ENCODE peak calls at places on chromosome 3, in seven cellular contexts. D is PC-3, W is Peyer's patch, A is lower lobe of right lung, T is A549, Y is Calu3, L is tibial nerve. Z is an unnamed sample.

GRCh38 chr3:185926445-185926844 is 11.4 kb downstream of the TRA2B start:
- DNase-seq in D (no peak), W (peak), A (no peak), T (no peak), Y (no peak), L (no peak), Z (no peak)

GRCh38 chr3:106272302-106272701 is 403.5 kb upstream of the CBLB start:
- DNase-seq in D (no peak), W (no peak), A (no peak), T (no peak), Y (no peak), L (no peak), Z (no peak)

GRCh38 chr3:155424041-155424605 is 130.6 kb upstream of the STRIT1 start:
- DNase-seq in D (peak), W (no peak), A (no peak), T (no peak), Y (no peak), L (no peak), Z (no peak)

GRCh38 chr3:144875251-144875650 is 903.6 kb downstream of the DIPK2A start:
- DNase-seq in D (no peak), W (no peak), A (no peak), T (no peak), Y (no peak), L (no peak), Z (no peak)

GRCh38 chr3:40971191-40972168 is 227.8 kb upstream of the CTNNB1 start:
- DNase-seq in D (peak), W (peak), A (peak), T (peak), Y (peak), L (peak), Z (peak)

GRCh38 chr3:58387650-58388546 is 45.7 kb downstream of the PDHB start:
- DNase-seq in D (no peak), W (no peak), A (no peak), T (no peak), Y (no peak), L (no peak), Z (no peak)

GRCh38 chr3:132522353-132522752 is 74.7 kb upstream of the ACKR4 start:
- DNase-seq in D (no peak), W (no peak), A (no peak), T (no peak), Y (no peak), L (no peak), Z (no peak)

GRCh38 chr3:73094127-73094526 is 32.7 kb downstream of the EBLN2 start:
- DNase-seq in D (no peak), W (no peak), A (no peak), T (peak), Y (no peak), L (no peak), Z (no peak)

GRCh38 chr3:193563429-193563828 is 8.7 kb upstream of the ATP13A4 start:
- DNase-seq in D (no peak), W (no peak), A (peak), T (no peak), Y (no peak), L (no peak), Z (no peak)

GRCh38 chr3:171551296-171551695 is 91.1 kb upstream of the TNIK start:
- DNase-seq in D (no peak), W (no peak), A (no peak), T (no peak), Y (no peak), L (no peak), Z (no peak)

GRCh38 chr3:187714404-187714979 is 12.1 kb upstream of the RTP2 start:
- DNase-seq in D (peak), W (peak), A (no peak), T (peak), Y (peak), L (peak), Z (no peak)

GRCh38 chr3:56800373-56801150 is 1.2 kb downstream of the ARHGEF3 start:
- DNase-seq in D (peak), W (peak), A (no peak), T (no peak), Y (no peak), L (no peak), Z (peak)

GRCh38 chr3:35772364-35773009 is 133.2 kb downstream of the ARPP21 start:
- DNase-seq in D (peak), W (no peak), A (no peak), T (no peak), Y (no peak), L (no peak), Z (peak)

GRCh38 chr3:71168043-71168720 is 415.3 kb downstream of the FOXP1 start:
- DNase-seq in D (peak), W (no peak), A (no peak), T (no peak), Y (no peak), L (no peak), Z (no peak)

GRCh38 chr3:72818092-72818721 is 30.0 kb downstream of the SHQ1 start:
- DNase-seq in D (peak), W (no peak), A (no peak), T (peak), Y (peak), L (no peak), Z (no peak)

GRCh38 chr3:190785047-190785446 is 77.4 kb downstream of the GMNC start:
- DNase-seq in D (peak), W (no peak), A (no peak), T (no peak), Y (no peak), L (no peak), Z (no peak)

GRCh38 chr3:194279106-194279505 is 72.0 kb downstream of the CPN2 start:
- DNase-seq in D (no peak), W (no peak), A (peak), T (no peak), Y (no peak), L (no peak), Z (no peak)

GRCh38 chr3:194575484-194576210 is 57.6 kb downstream of the TMEM44 start:
- DNase-seq in D (peak), W (no peak), A (no peak), T (peak), Y (peak), L (no peak), Z (no peak)

GRCh38 chr3:127640031-127640355 is 11.0 kb downstream of the PODXL2 start:
- DNase-seq in D (no peak), W (peak), A (no peak), T (no peak), Y (no peak), L (no peak), Z (no peak)

GRCh38 chr3:5630396-5630795 is 442.9 kb downstream of the EDEM1 start:
- DNase-seq in D (no peak), W (no peak), A (no peak), T (no peak), Y (no peak), L (no peak), Z (no peak)

GRCh38 chr3:180926526-180926925 is 14.1 kb downstream of the FXR1 start:
- DNase-seq in D (no peak), W (no peak), A (no peak), T (no peak), Y (no peak), L (no peak), Z (no peak)

GRCh38 chr3:187986514-187986934 is 167.4 kb upstream of the LPP start:
- DNase-seq in D (peak), W (no peak), A (no peak), T (peak), Y (peak), L (no peak), Z (peak)

GRCh38 chr3:72465853-72466252 is 382.4 kb downstream of the SHQ1 start:
- DNase-seq in D (no peak), W (no peak), A (no peak), T (no peak), Y (no peak), L (no peak), Z (no peak)

GRCh38 chr3:23864954-23865353 is 51.8 kb downstream of the NKIRAS1 start:
- DNase-seq in D (no peak), W (no peak), A (no peak), T (no peak), Y (no peak), L (no peak), Z (no peak)

GRCh38 chr3:153246805-153247204 is 84.8 kb downstream of the RAP2B start:
- DNase-seq in D (no peak), W (no peak), A (no peak), T (no peak), Y (no peak), L (no peak), Z (peak)

GRCh38 chr3:66033241-66034138 is 5.2 kb downstream of the MAGI1 start:
- DNase-seq in D (no peak), W (no peak), A (no peak), T (no peak), Y (no peak), L (no peak), Z (no peak)

GRCh38 chr3:133038731-133039398 is 674 bp downstream of the TMEM108 start:
- DNase-seq in D (no peak), W (peak), A (peak), T (no peak), Y (peak), L (no peak), Z (no peak)

GRCh38 chr3:72338942-72339749 is 509.1 kb downstream of the SHQ1 start:
- DNase-seq in D (peak), W (no peak), A (no peak), T (peak), Y (peak), L (no peak), Z (no peak)

GRCh38 chr3:87313641-87314040 is 37.3 kb upstream of the POU1F1 start:
- DNase-seq in D (peak), W (no peak), A (no peak), T (no peak), Y (no peak), L (no peak), Z (peak)

GRCh38 chr3:177589921-177590336 is 392.6 kb upstream of the TBL1XR1 start:
- DNase-seq in D (peak), W (no peak), A (no peak), T (peak), Y (peak), L (no peak), Z (peak)

DNA sequence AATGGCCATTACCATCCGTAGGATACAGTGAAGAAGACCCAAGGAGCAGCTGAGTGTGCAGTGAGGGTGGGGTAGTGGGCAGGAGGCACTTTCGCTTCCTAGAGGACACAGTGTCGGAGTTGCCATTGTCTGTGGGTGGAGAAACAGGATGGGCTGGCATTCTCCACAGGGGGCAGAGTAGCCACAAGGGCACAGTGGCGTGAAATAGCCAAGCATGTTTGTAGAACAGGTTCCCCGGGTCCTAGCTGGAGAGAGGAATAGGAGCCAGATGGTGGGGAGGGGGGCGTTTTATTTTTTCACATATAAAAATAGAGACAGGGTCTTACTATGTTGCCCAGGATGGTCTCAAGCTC is 3.5 kb downstream of the SLC6A6 start:
- DNase-seq in D (peak), W (no peak), A (peak), T (no peak), Y (peak), L (no peak), Z (no peak)
- TF ChIP-seq CTCF in D (no peak), W (no peak), A (no peak), T (peak), Y (peak), L (no peak), Z (no peak)

GRCh38 chr3:159781867-159782266 is 206.8 kb upstream of the IL12A start:
- DNase-seq in D (peak), W (peak), A (no peak), T (no peak), Y (peak), L (no peak), Z (no peak)
- TF ChIP-seq CTCF in D (peak), W (no peak), A (no peak), T (peak), Y (peak), L (no peak), Z (peak)

DNA sequence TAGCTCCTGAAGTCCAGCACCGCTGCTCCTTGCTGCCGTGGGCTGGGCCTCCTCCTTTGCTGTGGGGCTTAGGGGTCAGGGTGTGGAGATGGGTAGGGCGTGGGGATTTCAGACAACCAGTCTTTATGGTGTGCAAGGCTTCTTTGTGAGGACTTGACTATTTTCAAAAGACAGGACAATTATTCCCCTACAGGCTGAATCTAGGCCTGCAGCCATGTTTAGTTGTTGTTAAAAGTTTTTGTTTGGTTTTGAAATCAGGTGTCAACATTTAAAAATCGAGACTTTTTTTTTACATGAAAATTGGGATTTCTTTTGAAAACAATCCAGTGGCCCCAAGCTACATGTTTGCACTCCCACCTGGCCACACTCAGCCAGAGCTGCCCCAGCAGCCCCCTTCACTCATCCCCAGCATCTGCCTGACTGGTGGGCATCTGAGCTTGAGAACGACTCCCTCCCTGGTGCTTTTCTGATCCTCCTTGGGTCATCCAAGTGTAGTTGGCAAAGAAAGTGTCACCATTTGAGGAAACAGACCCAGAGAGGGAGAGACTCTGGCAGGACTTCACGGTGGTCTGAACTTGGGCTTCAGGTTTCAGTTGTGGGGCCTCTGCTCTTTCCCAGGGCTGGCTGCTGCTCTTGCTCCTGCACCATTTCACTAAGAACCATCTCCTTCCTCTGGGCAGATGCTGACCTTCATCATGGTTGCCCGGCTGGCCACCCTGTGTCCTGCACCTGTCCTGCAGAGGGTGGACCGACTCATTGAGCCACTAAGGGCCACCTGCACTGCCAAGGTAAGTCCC is 10.4 kb downstream of the RPL32 start:
- DNase-seq in D (peak), W (no peak), A (no peak), T (no peak), Y (no peak), L (no peak), Z (no peak)
- TF ChIP-seq CTCF in D (peak), W (no peak), A (no peak), T (no peak), Y (peak), L (no peak), Z (peak)

GRCh38 chr3:38707730-38708129 is 58.2 kb upstream of the SCN5A start:
- DNase-seq in D (peak), W (no peak), A (no peak), T (no peak), Y (no peak), L (no peak), Z (no peak)
- TF ChIP-seq CTCF in D (peak), W (no peak), A (no peak), T (no peak), Y (no peak), L (no peak), Z (peak)

GRCh38 chr3:8324727-8325126 is 176.9 kb upstream of the LMCD1 start:
- DNase-seq in D (peak), W (peak), A (no peak), T (peak), Y (peak), L (no peak), Z (no peak)
- TF ChIP-seq CTCF in D (peak), W (no peak), A (peak), T (peak), Y (no peak), L (peak), Z (peak)

GRCh38 chr3:46675843-46676567 is 17.5 kb downstream of the ALS2CL start:
- DNase-seq in D (no peak), W (no peak), A (peak), T (no peak), Y (no peak), L (no peak), Z (no peak)

GRCh38 chr3:46675426-46675825 is 18.1 kb downstream of the ALS2CL start:
- DNase-seq in D (no peak), W (no peak), A (peak), T (no peak), Y (no peak), L (no peak), Z (no peak)

GRCh38 chr3:46672349-46672695 is 21.2 kb downstream of the ALS2CL start:
- DNase-seq in D (no peak), W (peak), A (no peak), T (no peak), Y (no peak), L (no peak), Z (no peak)

GRCh38 chr3:46673151-46674030 is 20.1 kb downstream of the ALS2CL start:
- DNase-seq in D (no peak), W (peak), A (peak), T (no peak), Y (no peak), L (no peak), Z (no peak)

GRCh38 chr3:46674031-46674592 is 19.4 kb downstream of the ALS2CL start:
- DNase-seq in D (no peak), W (peak), A (peak), T (peak), Y (no peak), L (no peak), Z (no peak)
- TF ChIP-seq CTCF in D (peak), W (no peak), A (no peak), T (no peak), Y (no peak), L (no peak), Z (peak)

DNA sequence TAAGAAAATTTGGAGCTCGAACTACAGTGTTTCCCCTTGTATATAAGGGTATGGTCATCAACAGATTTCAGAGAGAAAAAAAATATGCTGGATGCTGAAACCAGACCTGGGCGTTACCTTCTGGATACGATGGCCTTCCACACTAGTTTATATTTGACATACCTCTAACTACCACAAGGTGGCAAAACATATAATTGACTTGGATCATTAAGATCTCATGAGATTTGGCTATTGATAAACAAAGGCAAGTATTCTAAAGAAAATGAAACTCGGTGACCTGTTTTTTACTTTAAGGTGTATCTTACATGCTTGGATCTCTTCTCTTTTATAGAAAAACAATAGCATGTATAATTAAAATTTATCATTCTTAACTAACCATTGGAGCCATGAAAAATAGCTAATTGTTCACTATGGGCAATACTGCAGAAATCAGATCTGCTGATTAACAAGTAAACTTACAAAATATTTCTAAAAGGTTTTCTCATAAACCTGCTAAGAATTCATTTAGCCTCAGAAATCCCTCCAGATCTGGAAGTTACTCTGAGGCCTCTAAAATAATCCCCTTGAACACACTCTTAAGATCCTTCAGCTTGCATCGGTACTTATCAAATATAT is 300.6 kb upstream of the KCNH8 start:
- DNase-seq in D (peak), W (no peak), A (no peak), T (peak), Y (no peak), L (no peak), Z (no peak)
- TF ChIP-seq CTCF in D (peak), W (no peak), A (peak), T (peak), Y (no peak), L (peak), Z (peak)

DNA sequence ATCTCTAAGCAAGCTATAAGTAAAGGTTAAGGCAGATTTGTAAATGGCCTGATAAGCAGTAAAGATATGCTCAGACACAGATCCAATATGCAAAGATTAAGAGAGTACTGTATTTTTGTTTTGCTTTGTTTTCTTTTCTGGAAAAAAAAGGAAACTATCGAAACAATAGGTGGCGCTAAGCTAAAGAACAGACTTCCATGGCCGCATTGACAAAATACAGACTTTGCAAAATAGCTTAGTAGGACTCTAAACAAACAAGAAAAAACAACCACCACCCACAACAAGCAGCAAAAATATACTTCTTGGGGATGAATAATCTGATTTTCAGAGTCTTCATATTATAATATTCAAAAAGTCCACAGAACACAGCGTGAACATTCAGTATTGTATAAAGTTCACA is 758.4 kb upstream of the ROBO1 start:
- DNase-seq in D (peak), W (no peak), A (no peak), T (no peak), Y (no peak), L (no peak), Z (no peak)
- TF ChIP-seq CTCF in D (peak), W (no peak), A (no peak), T (peak), Y (no peak), L (no peak), Z (peak)

GRCh38 chr3:139585820-139586219 is 46.3 kb upstream of the RBP1 start:
- DNase-seq in D (no peak), W (no peak), A (no peak), T (no peak), Y (no peak), L (no peak), Z (no peak)

GRCh38 chr3:139586420-139587017 is 47.0 kb upstream of the RBP1 start:
- DNase-seq in D (no peak), W (no peak), A (no peak), T (no peak), Y (no peak), L (no peak), Z (no peak)

DNA sequence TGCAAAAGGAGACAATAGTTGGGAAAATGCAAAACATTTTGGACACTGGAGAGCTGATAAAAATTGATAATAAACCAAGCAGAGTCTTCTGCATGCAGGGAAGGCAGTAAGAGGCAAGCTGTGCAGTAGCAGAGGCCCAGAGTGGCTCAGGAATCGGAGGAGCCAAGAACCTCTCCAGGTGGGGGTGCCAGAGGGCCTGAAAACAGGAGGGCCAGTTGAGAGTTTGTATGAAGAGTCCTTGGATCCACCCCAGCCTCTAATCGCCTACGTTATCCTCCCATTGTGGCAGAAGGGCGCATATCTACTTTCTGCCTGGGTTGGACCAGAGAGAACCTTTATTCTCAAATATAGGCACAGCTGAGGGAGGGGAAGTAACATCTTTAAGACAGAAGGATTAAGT is 48.9 kb upstream of the RBP1 start:
- DNase-seq in D (peak), W (no peak), A (no peak), T (no peak), Y (peak), L (no peak), Z (no peak)
- TF ChIP-seq CTCF in D (peak), W (no peak), A (no peak), T (no peak), Y (no peak), L (no peak), Z (peak)